ENCODE peak calls at places on chromosomes 12 and 14, in ten cellular contexts. N is neural progenitor cell; J is AG10803; E is upper lobe of right lung; W is Calu3; I is activated CD8-positive, alpha-beta T cell treated with anti-CD3 and anti-CD28 coated beads for 36 hours; A is left ventricle myocardium inferior; D is foreskin fibroblast; Y is uterus; B is GM23338. C is an unnamed sample.
A peak's percentile ranks its signal among the peaks of the same experiment; 100 is the strongest.

GRCh38 chr14:20661197-20661596 is 19.7 kb upstream of the OR6S1 start:
- DNase-seq in N (no peak), J (no peak), E (no peak), W (no peak), I (no peak), A (no peak), D (no peak), Y (no peak), B (no peak), C (no peak)

GRCh38 chr12:106767206-106767605 is 7.3 kb upstream of the RIC8B start:
- DNase-seq in N (no peak), J (no peak), E (no peak), W (no peak), I (no peak), A (no peak), D (no peak), Y (no peak), B (no peak), C (no peak)

GRCh38 chr12:39037115-39037514 is 131.7 kb upstream of the CPNE8 start:
- DNase-seq in N (no peak), J (no peak), E (no peak), W (no peak), I (no peak), A (no peak), D (no peak), Y (no peak), B (no peak), C (no peak)

GRCh38 chr12:65526311-65526710 is 247.8 kb downstream of the MSRB3 start:
- DNase-seq in N (no peak), J (peak; percentile 70), E (no peak), W (no peak), I (no peak), A (no peak), D (peak; percentile 61), Y (no peak), B (no peak), C (no peak)

GRCh38 chr12:116492703-116493324 is 66.4 kb upstream of the MAP1LC3B2 start:
- DNase-seq in N (no peak), J (peak; percentile 49), E (no peak), W (no peak), I (no peak), A (no peak), D (peak; percentile 72), Y (no peak), B (peak; percentile 58), C (no peak)

GRCh38 chr12:90024261-90024660 is 315.6 kb upstream of the ATP2B1 start:
- DNase-seq in N (no peak), J (peak; percentile 85), E (no peak), W (no peak), I (no peak), A (no peak), D (peak; percentile 67), Y (no peak), B (no peak), C (no peak)

GRCh38 chr14:66351310-66351709 is 134.9 kb upstream of the CCDC196 start:
- DNase-seq in N (no peak), J (no peak), E (no peak), W (no peak), I (no peak), A (no peak), D (no peak), Y (no peak), B (no peak), C (no peak)

GRCh38 chr12:94282675-94283074 is 134.3 kb downstream of the PLXNC1 start:
- DNase-seq in N (no peak), J (no peak), E (peak; percentile 80), W (no peak), I (peak; percentile 61), A (no peak), D (no peak), Y (no peak), B (no peak), C (no peak)

GRCh38 chr14:54737132-54737711 is 165.4 kb downstream of the GCH1 start:
- DNase-seq in N (no peak), J (peak; percentile 54), E (no peak), W (no peak), I (peak; percentile 60), A (no peak), D (peak; percentile 39), Y (no peak), B (no peak), C (no peak)

GRCh38 chr12:27083861-27084271 is 1.5 kb upstream of the C12orf71 start:
- DNase-seq in N (peak; percentile 75), J (peak; percentile 71), E (no peak), W (no peak), I (no peak), A (no peak), D (peak; percentile 62), Y (no peak), B (peak; percentile 74), C (no peak)

GRCh38 chr12:30719060-30719459 is 23.4 kb upstream of the IPO8 start:
- DNase-seq in N (no peak), J (peak; percentile 87), E (no peak), W (no peak), I (no peak), A (no peak), D (peak; percentile 61), Y (no peak), B (no peak), C (no peak)

GRCh38 chr12:104427547-104427938 is 29.2 kb upstream of the CHST11 start:
- DNase-seq in N (no peak), J (no peak), E (no peak), W (no peak), I (peak; percentile 42), A (no peak), D (no peak), Y (no peak), B (no peak), C (no peak)

GRCh38 chr14:23916038-23916437 is 37.5 kb upstream of the DHRS4 start:
- DNase-seq in N (no peak), J (peak; percentile 7), E (no peak), W (no peak), I (no peak), A (no peak), D (peak; percentile 19), Y (no peak), B (no peak), C (no peak)

GRCh38 chr14:55832974-55833373 is 253.0 kb downstream of the KTN1 start:
- DNase-seq in N (no peak), J (no peak), E (no peak), W (no peak), I (no peak), A (no peak), D (no peak), Y (no peak), B (no peak), C (no peak)

GRCh38 chr12:79645235-79645630 is 45.5 kb downstream of the PAWR start:
- DNase-seq in N (peak; percentile 11), J (no peak), E (no peak), W (no peak), I (no peak), A (no peak), D (no peak), Y (no peak), B (no peak), C (no peak)

GRCh38 chr12:121033625-121034349 is 5.3 kb downstream of the OASL start:
- DNase-seq in N (no peak), J (peak; percentile 46), E (no peak), W (peak; percentile 54), I (peak; percentile 83), A (no peak), D (peak; percentile 72), Y (no peak), B (no peak), C (no peak)

GRCh38 chr14:68783408-68784297 is 9.2 kb downstream of the ZFP36L1 start:
- DNase-seq in N (no peak), J (no peak), E (no peak), W (no peak), I (no peak), A (no peak), D (no peak), Y (peak; percentile 18), B (no peak), C (no peak)

GRCh38 chr14:21211509-21211908 is 55.6 kb upstream of the OR5AU1 start:
- DNase-seq in N (no peak), J (no peak), E (no peak), W (no peak), I (no peak), A (no peak), D (no peak), Y (no peak), B (no peak), C (no peak)

GRCh38 chr14:51967521-51967920 is 21.8 kb upstream of the RTRAF start:
- DNase-seq in N (no peak), J (peak; percentile 35), E (no peak), W (no peak), I (no peak), A (no peak), D (peak; percentile 20), Y (no peak), B (no peak), C (no peak)

GRCh38 chr12:3534511-3534910 is 43.5 kb downstream of the PRMT8 start:
- DNase-seq in N (no peak), J (no peak), E (no peak), W (no peak), I (no peak), A (no peak), D (no peak), Y (no peak), B (no peak), C (no peak)
- TF ChIP-seq CTCF in N (no peak), J (no peak), E (no peak), W (no peak), I (no peak), A (no peak), D (no peak), Y (no peak), B (no peak), C (no peak)

DNA sequence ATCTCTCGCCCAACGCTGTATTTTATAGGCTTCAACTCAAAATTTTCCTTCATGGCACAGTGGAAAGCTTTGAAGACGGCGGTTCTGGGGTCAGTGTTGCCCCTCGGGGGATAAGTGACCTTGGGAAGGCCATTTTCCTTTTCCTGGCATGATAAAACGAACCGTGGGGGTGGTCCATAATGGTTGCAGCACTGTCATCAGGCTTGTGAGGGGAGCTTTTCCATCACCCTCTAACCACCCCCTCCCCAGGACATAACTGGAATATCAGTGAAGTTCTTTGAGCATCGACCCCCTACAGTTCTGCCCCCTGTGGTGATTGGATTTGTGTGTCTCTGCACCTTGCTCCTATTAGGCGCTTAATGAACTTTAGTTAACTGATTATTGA is 16.0 kb downstream of the FOS start:
- DNase-seq in N (peak; percentile 50), J (no peak), E (no peak), W (no peak), I (no peak), A (no peak), D (no peak), Y (no peak), B (peak; percentile 62), C (peak; percentile 41)
- TF ChIP-seq CTCF in N (no peak), J (peak; percentile 35), E (peak; percentile 8), W (no peak), I (peak; percentile 39), A (no peak), D (peak; percentile 10), Y (peak; percentile 8), B (no peak), C (no peak)

GRCh38 chr12:47852096-47852571 is 32.4 kb upstream of the HDAC7 start:
- DNase-seq in N (no peak), J (no peak), E (no peak), W (no peak), I (no peak), A (no peak), D (no peak), Y (no peak), B (no peak), C (no peak)
- TF ChIP-seq CTCF in N (no peak), J (no peak), E (no peak), W (no peak), I (no peak), A (no peak), D (no peak), Y (no peak), B (no peak), C (no peak)

GRCh38 chr12:96041181-96041580 is 5.8 kb upstream of the LTA4H start:
- DNase-seq in N (no peak), J (no peak), E (no peak), W (no peak), I (no peak), A (no peak), D (no peak), Y (no peak), B (no peak), C (no peak)
- TF ChIP-seq CTCF in N (no peak), J (no peak), E (no peak), W (no peak), I (no peak), A (no peak), D (no peak), Y (no peak), B (no peak), C (no peak)